ENCODE peak calls at places on chromosomes 13 and 19, in seven cellular contexts. S, Y, T, P, H, Q and N are unnamed samples.

GRCh38 chr19:56263319-56263718 is 9.2 kb upstream of the EDDM13 start:
- DNase-seq in S (no peak), P (no peak), Y (no peak), H (no peak), Q (no peak), T (no peak), N (no peak)

GRCh38 chr13:64154514-64154913 is 2738.9 kb upstream of the PCDH20 start:
- DNase-seq in T (no peak), H (no peak), S (no peak), Q (no peak), P (peak; percentile 1), Y (no peak), N (no peak)

GRCh38 chr19:29120471-29120870 is 92.5 kb downstream of the UQCRFS1 start:
- DNase-seq in P (no peak), S (no peak), Y (no peak), T (no peak), Q (no peak), H (no peak), N (no peak)

GRCh38 chr13:113635709-113636108 is 22.3 kb downstream of the ATP4B start:
- DNase-seq in T (no peak), H (peak; percentile 31), S (no peak), P (no peak), Q (no peak), Y (no peak), N (peak; percentile 47)

GRCh38 chr19:56138069-56138468 is 3.0 kb upstream of the ZNF444 start:
- DNase-seq in Y (no peak), S (no peak), T (no peak), H (no peak), P (no peak), Q (no peak), N (no peak)

GRCh38 chr19:18832331-18833140 is 777 bp downstream of the UPF1 start:
- DNase-seq in S (peak; percentile 36), T (no peak), Y (no peak), Q (no peak), P (no peak), H (peak; percentile 76), N (peak; percentile 83)

GRCh38 chr13:43348397-43348796 is 325.0 kb downstream of the DNAJC15 start:
- DNase-seq in H (no peak), Y (no peak), S (no peak), T (no peak), Q (no peak), P (no peak), N (no peak)

GRCh38 chr13:31485651-31486051 is 253.7 kb upstream of the RXFP2 start:
- DNase-seq in P (no peak), T (no peak), H (no peak), Y (no peak), S (no peak), Q (no peak), N (no peak)

GRCh38 chr19:2355168-2356035 is 4.7 kb upstream of the TMPRSS9 start:
- DNase-seq in T (no peak), P (no peak), Q (no peak), H (no peak), Y (no peak), S (no peak), N (no peak)

GRCh38 chr13:51895906-51896888 is 34.4 kb downstream of the CCDC70 start:
- DNase-seq in Y (no peak), Q (no peak), T (peak; percentile 4), P (peak; percentile 11), S (peak; percentile 46), H (peak; percentile 77), N (peak; percentile 81)

GRCh38 chr13:28099396-28100148 is 804 bp downstream of the FLT3 start:
- DNase-seq in Q (no peak), H (no peak), T (no peak), S (no peak), P (no peak), Y (no peak), N (no peak)

GRCh38 chr19:13155472-13156284 is 5.5 kb downstream of the IER2 start:
- DNase-seq in Y (peak; percentile 64), Q (peak; percentile 68), S (peak; percentile 54), H (peak; percentile 90), T (peak; percentile 50), P (no peak), N (peak; percentile 98)

GRCh38 chr13:107284168-107284567 is 716.2 kb upstream of the ARGLU1 start:
- DNase-seq in H (no peak), Y (no peak), Q (no peak), P (no peak), T (no peak), S (no peak), N (no peak)

GRCh38 chr13:42947925-42948324 is 44.1 kb downstream of the EPSTI1 start:
- DNase-seq in Y (no peak), Q (no peak), S (no peak), P (no peak), T (no peak), H (no peak), N (no peak)

GRCh38 chr19:13078897-13079541 is 23.6 kb downstream of the LYL1 start:
- DNase-seq in S (no peak), Q (no peak), T (no peak), H (no peak), Y (no peak), P (no peak), N (no peak)

GRCh38 chr13:102012299-102013293 is 389.3 kb downstream of the FGF14 start:
- DNase-seq in Q (no peak), Y (no peak), S (no peak), P (no peak), T (no peak), H (no peak), N (no peak)

GRCh38 chr19:17296278-17296677 is 6.9 kb downstream of the ABHD8 start:
- DNase-seq in T (no peak), Y (no peak), H (no peak), S (no peak), Q (no peak), P (no peak), N (no peak)

GRCh38 chr13:113554333-113554700 is 30.2 kb upstream of the TFDP1 start:
- DNase-seq in Y (no peak), S (no peak), H (peak; percentile 3), T (no peak), P (no peak), Q (no peak), N (no peak)

GRCh38 chr19:17078920-17079709 is 3.5 kb downstream of the MYO9B start:
- DNase-seq in S (no peak), P (no peak), H (no peak), Q (no peak), Y (no peak), T (no peak), N (no peak)